ENCODE peak calls at places on chromosomes 1 and 21, in ten cellular contexts. M is heart left ventricle, P is tibial nerve, J is DND-41, U is tibial artery, I is cardiac muscle cell, D is HCT116, W is aorta, X is psoas muscle, S is lower lobe of right lung. E is an unnamed sample. For H3K36me3 and H3K4me1, the result is how much of the 10 kb centered on the place peaks cover.

GRCh38 chr1:110038271-110038670 is 3.8 kb downstream of the STRIP1 start:
- DNase-seq in M (no peak), P (no peak), J (no peak), U (no peak), I (no peak), D (no peak), W (no peak), X (no peak), S (no peak), E (no peak)

GRCh38 chr1:63032171-63032570 is 248.2 kb downstream of the ATG4C start:
- DNase-seq in M (no peak), P (no peak), J (no peak), U (no peak), I (no peak), D (no peak), W (no peak), X (no peak), S (no peak), E (no peak)

GRCh38 chr1:205567716-205568115 is 63.2 kb downstream of the CDK18 start:
- DNase-seq in M (peak), P (no peak), J (no peak), U (no peak), I (no peak), D (no peak), W (no peak), X (no peak), S (no peak), E (no peak)

GRCh38 chr1:116521186-116521585 is 49.6 kb downstream of the CD58 start:
- DNase-seq in M (no peak), P (no peak), J (no peak), U (no peak), I (peak), D (no peak), W (no peak), X (no peak), S (no peak), E (no peak)

GRCh38 chr1:30915491-30916230 is 7.1 kb upstream of the SDC3 start:
- DNase-seq in M (no peak), P (no peak), J (no peak), U (no peak), I (no peak), D (no peak), W (peak), X (no peak), S (no peak), E (no peak)

GRCh38 chr1:202592141-202592540 is 118.1 kb downstream of the SYT2 start:
- DNase-seq in M (no peak), P (no peak), J (no peak), U (no peak), I (no peak), D (no peak), W (no peak), X (no peak), S (no peak), E (no peak)

GRCh38 chr1:3894626-3895278 is 5.3 kb downstream of the C1orf174 start:
- DNase-seq in M (no peak), P (no peak), J (no peak), U (no peak), I (no peak), D (no peak), W (peak), X (no peak), S (peak), E (no peak)

GRCh38 chr1:3545363-3546047 is 65.8 kb downstream of the MEGF6 start:
- DNase-seq in M (no peak), P (no peak), J (no peak), U (no peak), I (peak), D (no peak), W (no peak), X (no peak), S (no peak), E (no peak)

GRCh38 chr1:94648225-94649007 is 106.9 kb upstream of the F3 start:
- DNase-seq in M (no peak), P (peak), J (no peak), U (peak), I (peak), D (no peak), W (peak), X (peak), S (peak), E (no peak)

GRCh38 chr1:178379807-178380206 is 117.0 kb downstream of the CLEC20A start:
- DNase-seq in M (no peak), P (no peak), J (peak), U (no peak), I (no peak), D (no peak), W (no peak), X (no peak), S (no peak), E (no peak)

DNA sequence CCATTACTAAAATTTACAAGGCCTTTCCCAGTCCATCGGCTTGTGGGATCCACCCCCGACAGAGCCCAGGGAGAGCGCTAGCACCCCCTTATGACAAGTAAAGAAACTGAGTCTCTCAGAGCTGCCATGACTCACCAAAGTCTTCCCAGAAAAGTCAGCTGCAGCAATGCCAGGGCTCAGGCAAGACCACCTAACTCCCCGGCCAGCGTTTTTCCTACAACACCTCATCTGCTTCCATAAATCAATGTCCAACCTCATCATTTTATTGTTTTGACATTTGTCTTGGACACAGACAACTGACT is 15.0 kb downstream of the DHCR24 start:
- DNase-seq in M (no peak), P (no peak), J (no peak), U (no peak), I (no peak), D (no peak), W (no peak), X (no peak), S (no peak), E (no peak)
- H3K36me3 ChIP-seq in M (under half), P (half or more), J (half or more), U (half or more), I (half or more), D (under half), W (under half), X (half or more), S (half or more), E (under half)

GRCh38 chr1:203649551-203650011 is 22.9 kb downstream of the ATP2B4 start:
- DNase-seq in M (no peak), P (no peak), J (no peak), U (no peak), I (no peak), D (no peak), W (no peak), X (no peak), S (no peak), E (no peak)

GRCh38 chr1:203650012-203650836 is 23.6 kb downstream of the ATP2B4 start:
- DNase-seq in M (peak), P (no peak), J (peak), U (peak), I (peak), D (no peak), W (peak), X (peak), S (peak), E (peak)

GRCh38 chr1:203656796-203657620 is 30.4 kb downstream of the ATP2B4 start:
- DNase-seq in M (no peak), P (no peak), J (no peak), U (no peak), I (no peak), D (no peak), W (no peak), X (no peak), S (no peak), E (no peak)

GRCh38 chr1:203655656-203656055 is 29.0 kb downstream of the ATP2B4 start:
- DNase-seq in M (no peak), P (no peak), J (no peak), U (no peak), I (no peak), D (no peak), W (no peak), X (no peak), S (no peak), E (peak)

DNA sequence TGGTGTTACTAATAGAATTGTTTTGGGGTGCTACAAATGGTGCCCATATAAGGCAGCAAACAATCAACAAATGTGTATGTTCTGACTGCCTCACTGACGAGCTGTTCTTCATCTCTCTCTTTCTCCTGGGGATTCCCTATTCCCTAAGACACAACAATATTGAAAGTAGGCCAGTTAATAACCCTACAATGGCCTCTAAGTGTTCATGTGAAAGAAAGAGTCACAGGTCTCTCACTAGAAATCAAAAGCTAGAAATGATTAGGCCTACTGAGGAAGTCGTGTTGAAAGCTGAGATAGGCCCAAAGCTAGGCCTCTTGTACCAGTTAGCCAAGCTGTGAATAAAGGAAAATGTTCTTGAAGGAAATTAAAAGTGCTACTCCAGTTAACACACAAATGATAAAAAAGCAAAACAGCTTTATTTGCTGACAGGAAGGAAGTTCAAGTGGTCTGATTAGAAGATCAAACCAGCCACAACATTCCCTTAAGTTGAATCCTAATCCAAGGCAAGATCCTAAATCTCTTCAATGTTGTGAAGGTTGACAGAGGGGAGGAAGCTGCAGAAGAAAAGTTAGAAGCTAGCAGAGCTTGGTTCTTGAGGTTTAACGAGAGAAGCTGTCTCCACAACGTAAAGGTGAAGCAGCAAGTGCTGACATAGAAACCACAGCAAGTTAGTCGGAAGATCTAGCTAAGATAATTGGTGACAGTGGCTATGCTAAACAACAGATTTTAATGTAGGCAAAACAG is 26.3 kb downstream of the ATP2B4 start:
- DNase-seq in M (no peak), P (no peak), J (peak), U (no peak), I (no peak), D (no peak), W (no peak), X (no peak), S (no peak), E (no peak)
- H3K4me1 ChIP-seq in M (half or more), P (under half), J (half or more), U (under half), I (under half), D (under half), W (under half), X (under half), S (half or more), E (half or more)

GRCh38 chr1:207812778-207813512 is 61.1 kb downstream of the CD46 start:
- DNase-seq in M (no peak), P (no peak), J (no peak), U (no peak), I (no peak), D (no peak), W (no peak), X (no peak), S (no peak), E (no peak)
- H3K36me3 ChIP-seq in M (under half), P (half or more), J (half or more), U (half or more), I (under half), D (under half), W (under half), X (half or more), S (half or more), E (half or more)

GRCh38 chr21:32389337-32390015 is 3.3 kb downstream of the URB1 start:
- DNase-seq in M (no peak), P (no peak), J (no peak), U (no peak), I (peak), D (no peak), W (no peak), X (no peak), S (no peak), E (no peak)

GRCh38 chr21:32391755-32392154 is 1.1 kb downstream of the URB1 start:
- DNase-seq in M (no peak), P (no peak), J (no peak), U (no peak), I (no peak), D (no peak), W (no peak), X (no peak), S (no peak), E (no peak)

GRCh38 chr21:32392880-32393676 is at the start of gene URB1:
- DNase-seq in M (peak), P (peak), J (peak), U (peak), I (peak), D (peak), W (peak), X (peak), S (peak), E (peak)

GRCh38 chr21:32392299-32392879 is 423 bp downstream of the URB1 start:
- DNase-seq in M (no peak), P (no peak), J (no peak), U (no peak), I (no peak), D (no peak), W (no peak), X (no peak), S (no peak), E (no peak)

DNA sequence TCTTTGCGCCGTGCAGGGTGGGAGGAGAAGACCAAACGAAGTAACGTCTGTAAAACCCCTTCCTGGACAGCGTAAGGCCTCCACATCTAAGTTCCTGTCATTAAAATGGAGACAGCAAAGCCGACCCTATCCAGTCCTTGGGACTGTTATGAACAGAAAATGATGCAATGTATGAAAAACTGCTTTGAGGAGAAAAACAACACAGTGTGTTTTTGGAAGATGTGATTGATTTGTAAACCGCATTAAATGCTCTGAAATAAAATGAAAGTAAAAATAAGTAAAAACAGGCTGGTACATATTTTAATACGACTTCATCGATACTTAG is 827 bp upstream of the URB1 start:
- DNase-seq in M (no peak), P (no peak), J (no peak), U (no peak), I (no peak), D (no peak), W (no peak), X (no peak), S (no peak), E (no peak)
- H3K4me1 ChIP-seq in M (under half), P (under half), J (under half), U (under half), I (under half), D (under half), W (under half), X (under half), S (under half), E (under half)

GRCh38 chr1:11216074-11216473 is 26.9 kb downstream of the ANGPTL7 start:
- DNase-seq in M (no peak), P (no peak), J (no peak), U (no peak), I (no peak), D (no peak), W (no peak), X (no peak), S (no peak), E (no peak)

GRCh38 chr1:11207898-11208611 is 18.9 kb downstream of the ANGPTL7 start:
- DNase-seq in M (no peak), P (peak), J (no peak), U (peak), I (peak), D (no peak), W (no peak), X (peak), S (no peak), E (no peak)

GRCh38 chr1:11215018-11216005 is 26.2 kb downstream of the ANGPTL7 start:
- DNase-seq in M (no peak), P (no peak), J (no peak), U (no peak), I (no peak), D (no peak), W (no peak), X (no peak), S (no peak), E (no peak)

GRCh38 chr1:11211925-11212587 is 22.9 kb downstream of the ANGPTL7 start:
- DNase-seq in M (no peak), P (no peak), J (no peak), U (no peak), I (no peak), D (no peak), W (no peak), X (no peak), S (no peak), E (no peak)

DNA sequence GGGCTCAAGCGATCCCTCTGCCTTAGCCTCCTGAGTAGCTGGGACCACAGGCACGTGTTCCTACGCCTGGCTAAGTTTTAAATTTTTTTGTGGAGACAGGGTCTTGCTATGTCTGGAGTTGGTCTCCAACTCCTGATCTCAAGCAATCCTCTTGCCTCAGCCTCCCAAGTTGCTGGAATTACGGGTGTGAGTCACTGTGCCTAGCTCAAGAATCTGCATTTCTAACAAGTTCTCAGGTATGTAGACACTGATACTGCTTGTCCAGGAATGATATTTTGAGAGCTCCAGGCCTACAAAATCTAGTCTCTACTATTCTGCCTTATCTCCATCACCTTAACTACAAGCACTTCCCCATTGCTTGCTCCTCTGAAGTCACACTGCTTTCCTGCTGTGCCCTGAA is 22.3 kb downstream of the ANGPTL7 start:
- DNase-seq in M (no peak), P (no peak), J (no peak), U (no peak), I (no peak), D (no peak), W (no peak), X (no peak), S (no peak), E (no peak)
- H3K36me3 ChIP-seq in M (under half), P (half or more), J (half or more), U (half or more), I (half or more), D (under half), W (under half), X (half or more), S (half or more), E (half or more)

DNA sequence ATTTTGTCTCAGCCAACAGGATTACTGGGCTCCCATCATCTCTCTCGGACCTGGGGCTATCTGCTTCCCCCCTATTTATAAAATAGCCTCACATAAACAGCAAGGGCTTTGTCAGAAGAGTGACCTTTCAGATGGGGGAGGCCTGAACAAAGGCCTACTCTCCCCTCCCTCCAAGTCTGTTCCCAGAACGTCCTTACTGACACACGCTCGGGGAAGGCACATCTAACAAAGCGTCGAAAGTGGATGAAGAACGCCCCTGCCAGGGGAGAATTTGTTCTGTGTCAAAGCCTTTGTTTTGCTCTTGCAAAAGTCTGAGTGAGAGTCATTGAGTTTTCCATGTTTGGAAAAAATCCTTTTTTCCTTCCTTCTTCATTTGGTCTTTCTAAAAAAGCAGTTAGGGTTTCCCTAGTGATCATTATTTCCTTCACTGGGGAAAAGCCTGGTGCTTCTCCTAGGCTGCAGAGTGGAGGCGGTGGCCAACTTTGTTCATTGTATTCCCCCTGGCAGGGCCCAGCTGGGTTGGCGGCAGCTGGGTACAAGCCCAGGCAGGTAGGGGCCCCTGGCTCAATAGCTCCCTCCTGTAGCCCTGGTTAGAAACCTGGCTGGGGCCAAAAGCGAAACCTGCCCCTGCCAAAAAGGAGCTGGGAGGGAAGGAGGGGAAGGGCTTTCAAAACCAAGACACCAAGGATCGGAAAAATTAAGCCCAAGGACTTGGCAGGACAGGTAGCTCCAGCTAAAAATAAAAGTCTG is 81.1 kb downstream of the ITPKB start:
- DNase-seq in M (no peak), P (no peak), J (no peak), U (no peak), I (no peak), D (no peak), W (peak), X (no peak), S (no peak), E (no peak)
- H3K4me1 ChIP-seq in M (half or more), P (under half), J (half or more), U (half or more), I (half or more), D (under half), W (under half), X (half or more), S (half or more), E (under half)

DNA sequence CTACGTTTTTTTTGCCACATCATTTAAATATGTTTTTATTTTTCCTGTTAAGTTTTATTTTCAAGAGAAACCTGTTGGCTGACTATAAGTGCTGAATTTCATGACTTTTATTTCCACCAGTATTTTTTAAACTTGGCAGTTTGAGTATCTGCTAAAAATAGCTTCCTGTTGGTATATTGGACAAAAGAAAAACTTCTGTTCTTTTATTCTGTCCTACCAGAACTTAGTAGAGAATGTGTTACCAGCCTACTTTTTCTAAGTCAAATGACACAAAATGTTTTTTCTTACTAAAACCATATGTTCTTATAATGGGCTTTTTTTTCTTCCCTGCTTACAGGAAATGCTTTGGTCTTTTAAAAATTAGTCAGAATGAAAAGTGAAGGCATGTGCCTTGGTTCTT is 7.6 kb downstream of the DR1 start:
- DNase-seq in M (no peak), P (no peak), J (no peak), U (no peak), I (peak), D (no peak), W (no peak), X (no peak), S (no peak), E (no peak)
- H3K36me3 ChIP-seq in M (under half), P (under half), J (half or more), U (under half), I (under half), D (under half), W (under half), X (under half), S (under half), E (half or more)

GRCh38 chr1:229029644-229030235 is 241.2 kb upstream of the RAB4A start:
- DNase-seq in M (no peak), P (no peak), J (no peak), U (no peak), I (no peak), D (no peak), W (no peak), X (no peak), S (no peak), E (no peak)

GRCh38 chr1:229030642-229031390 is 240.1 kb upstream of the RAB4A start:
- DNase-seq in M (no peak), P (no peak), J (no peak), U (no peak), I (no peak), D (no peak), W (no peak), X (no peak), S (no peak), E (no peak)

GRCh38 chr1:229028509-229028908 is 242.4 kb upstream of the RAB4A start:
- DNase-seq in M (no peak), P (no peak), J (no peak), U (no peak), I (no peak), D (no peak), W (no peak), X (no peak), S (no peak), E (no peak)

GRCh38 chr1:229027622-229028182 is 243.2 kb upstream of the RAB4A start:
- DNase-seq in M (no peak), P (peak), J (peak), U (peak), I (peak), D (no peak), W (no peak), X (peak), S (peak), E (peak)

GRCh38 chr1:229028987-229029550 is 241.8 kb upstream of the RAB4A start:
- DNase-seq in M (no peak), P (no peak), J (no peak), U (no peak), I (no peak), D (no peak), W (no peak), X (no peak), S (no peak), E (no peak)
- H3K4me1 ChIP-seq in M (under half), P (under half), J (under half), U (under half), I (under half), D (under half), W (under half), X (under half), S (under half), E (under half)